ENCODE peak calls at places on chromosomes 1 and 21, in seven cellular contexts. Q, G, V, J, H, S and B are unnamed samples. For H3K27me3, the result is how much of the 10 kb centered on the place peaks cover.

GRCh38 chr1:28744184-28744583 is 7.4 kb downstream of the YTHDF2 start:
- DNase-seq in Q (no peak), G (no peak), V (no peak), J (no peak), H (no peak), S (no peak), B (no peak)

GRCh38 chr1:243253211-243253926 is 1.7 kb downstream of the CEP170 start:
- DNase-seq in Q (no peak), G (no peak), V (no peak), J (peak), H (peak), S (no peak), B (no peak)

GRCh38 chr1:176944606-176945005 is 219.9 kb downstream of the ASTN1 start:
- DNase-seq in Q (no peak), G (no peak), V (no peak), J (no peak), H (no peak), S (no peak), B (no peak)

GRCh38 chr1:234933475-234933874 is 195.2 kb downstream of the TOMM20 start:
- DNase-seq in Q (peak), G (peak), V (no peak), J (peak), H (no peak), S (peak), B (no peak)

GRCh38 chr1:37362990-37363389 is 111.4 kb upstream of the ZC3H12A start:
- DNase-seq in Q (no peak), G (no peak), V (no peak), J (no peak), H (no peak), S (no peak), B (no peak)

GRCh38 chr1:5099558-5099957 is 445.1 kb downstream of the AJAP1 start:
- DNase-seq in Q (no peak), G (peak), V (peak), J (no peak), H (no peak), S (no peak), B (no peak)

GRCh38 chr1:30700528-30701265 is 22.7 kb downstream of the MATN1 start:
- DNase-seq in Q (no peak), G (no peak), V (no peak), J (peak), H (peak), S (no peak), B (no peak)

GRCh38 chr21:41761211-41762181 is 5.4 kb downstream of the RIPK4 start:
- DNase-seq in Q (no peak), G (peak), V (peak), J (no peak), H (peak), S (no peak), B (no peak)

GRCh38 chr1:234730542-234731370 is 120.8 kb upstream of the IRF2BP2 start:
- DNase-seq in Q (no peak), G (no peak), V (no peak), J (no peak), H (no peak), S (peak), B (no peak)

GRCh38 chr1:4655674-4656532 is 1.5 kb downstream of the AJAP1 start:
- DNase-seq in Q (no peak), G (no peak), V (peak), J (no peak), H (no peak), S (no peak), B (peak)

GRCh38 chr1:11833497-11833896 is 14.1 kb downstream of the NPPA start:
- DNase-seq in Q (no peak), G (no peak), V (no peak), J (no peak), H (no peak), S (no peak), B (no peak)

GRCh38 chr1:154741747-154742495 is 128.2 kb downstream of the KCNN3 start:
- DNase-seq in Q (no peak), G (no peak), V (no peak), J (no peak), H (no peak), S (no peak), B (no peak)

GRCh38 chr1:118082984-118083383 is 102.0 kb downstream of the SPAG17 start:
- DNase-seq in Q (no peak), G (no peak), V (no peak), J (no peak), H (no peak), S (no peak), B (no peak)

GRCh38 chr1:170927955-170928850 is 7.1 kb upstream of the MROH9 start:
- DNase-seq in Q (no peak), G (no peak), V (peak), J (no peak), H (no peak), S (no peak), B (no peak)

GRCh38 chr1:8374356-8374755 is 56.4 kb downstream of the SLC45A1 start:
- DNase-seq in Q (no peak), G (no peak), V (peak), J (no peak), H (no peak), S (no peak), B (no peak)

GRCh38 chr1:173532237-173532636 is 55.1 kb downstream of the PRDX6 start:
- DNase-seq in Q (no peak), G (no peak), V (no peak), J (no peak), H (no peak), S (no peak), B (no peak)

GRCh38 chr21:34029724-34030528 is 43.5 kb upstream of the MRPS6 start:
- DNase-seq in Q (no peak), G (peak), V (peak), J (peak), H (no peak), S (no peak), B (peak)

GRCh38 chr1:50930965-50931737 is 28.9 kb downstream of the FAF1 start:
- DNase-seq in Q (no peak), G (no peak), V (no peak), J (peak), H (peak), S (no peak), B (no peak)

DNA sequence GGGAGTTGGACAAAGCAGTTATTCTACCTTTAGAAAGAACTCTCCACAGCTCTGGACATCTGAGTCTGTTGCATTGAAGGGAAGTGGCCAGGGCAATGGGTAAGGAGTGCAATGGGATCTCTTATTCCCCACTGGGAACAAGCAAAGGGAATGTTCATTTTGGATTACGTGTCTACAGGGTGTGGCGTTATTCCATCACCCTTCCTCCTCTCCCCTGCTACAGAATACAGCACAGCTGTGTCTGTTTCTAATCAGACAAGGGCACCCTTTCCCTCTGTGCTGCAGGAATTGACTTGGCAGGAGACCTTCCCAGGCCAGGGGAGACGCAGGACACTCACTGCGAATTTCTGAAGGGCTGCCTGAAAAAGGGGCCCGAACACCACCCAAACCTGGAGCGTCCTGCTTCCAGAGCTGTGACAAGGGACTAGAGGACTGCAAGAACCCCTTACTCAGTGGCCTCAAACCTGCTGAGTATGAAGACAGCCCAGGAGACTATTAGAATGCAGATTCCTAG is 163.6 kb upstream of the RAB4A start:
- DNase-seq in Q (peak), G (no peak), V (no peak), J (no peak), H (no peak), S (no peak), B (no peak)
- H3K4me3 ChIP-seq in Q (no peak), G (no peak), V (no peak), J (no peak), H (no peak), S (no peak), B (no peak)

GRCh38 chr1:34906756-34907155 is 22.7 kb downstream of the DLGAP3 start:
- DNase-seq in Q (no peak), G (no peak), V (no peak), J (no peak), H (no peak), S (no peak), B (no peak)

GRCh38 chr1:34907487-34908090 is 21.9 kb downstream of the DLGAP3 start:
- DNase-seq in Q (no peak), G (no peak), V (no peak), J (no peak), H (no peak), S (no peak), B (no peak)

GRCh38 chr1:34910425-34910824 is 19.0 kb downstream of the DLGAP3 start:
- DNase-seq in Q (no peak), G (no peak), V (no peak), J (no peak), H (no peak), S (no peak), B (no peak)

GRCh38 chr1:34906225-34906624 is 23.2 kb downstream of the DLGAP3 start:
- DNase-seq in Q (no peak), G (no peak), V (no peak), J (no peak), H (no peak), S (no peak), B (no peak)

DNA sequence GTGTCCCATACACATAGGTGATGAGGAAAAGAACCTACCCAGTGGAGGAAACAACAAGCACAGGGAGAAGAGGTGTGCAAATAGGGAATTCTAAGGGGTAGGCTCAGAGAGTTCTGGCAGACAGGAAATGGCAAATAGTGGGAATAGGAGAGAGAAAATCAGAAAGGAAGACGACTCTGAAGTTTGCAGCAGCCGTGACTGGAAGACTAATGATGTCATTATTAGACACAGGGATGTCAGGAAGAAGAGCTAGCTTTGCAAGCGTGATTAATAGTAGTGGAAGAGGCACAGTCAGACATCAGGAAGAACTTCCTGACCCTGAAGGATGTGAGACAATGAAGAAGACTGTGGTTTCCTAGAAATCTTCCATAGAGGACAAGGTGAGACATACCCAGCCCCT is 21.1 kb downstream of the DLGAP3 start:
- DNase-seq in Q (no peak), G (no peak), V (no peak), J (no peak), H (no peak), S (no peak), B (no peak)
- H3K27me3 ChIP-seq in Q (under half), G (under half), V (under half), J (under half), H (under half), S (under half), B (under half)

DNA sequence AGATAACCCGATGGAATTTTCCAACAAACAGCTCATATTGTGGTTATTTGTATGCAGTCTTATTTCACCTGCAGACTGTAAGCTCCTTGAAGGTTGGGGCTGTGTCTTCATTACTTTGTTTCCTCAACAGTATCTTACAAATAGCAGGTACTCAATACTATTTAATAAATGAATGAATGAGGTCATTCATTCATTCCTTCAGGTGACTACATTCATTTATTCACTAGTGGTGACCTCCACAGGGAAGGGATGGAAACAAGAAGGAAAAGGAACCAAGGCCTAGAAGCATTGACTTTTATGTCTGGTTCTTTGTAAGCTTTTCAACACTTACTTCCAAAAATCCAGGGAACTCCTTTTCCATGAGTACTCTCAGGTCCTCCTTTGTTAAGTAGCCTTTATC is 7.9 kb downstream of the S100A10 start:
- DNase-seq in Q (no peak), G (no peak), V (no peak), J (no peak), H (no peak), S (no peak), B (no peak)
- H3K27ac ChIP-seq in Q (no peak), G (no peak), V (no peak), J (no peak), H (peak), S (no peak), B (peak)

GRCh38 chr21:46552865-46553379 is 52.0 kb downstream of the S100B start:
- DNase-seq in Q (no peak), G (peak), V (no peak), J (no peak), H (no peak), S (no peak), B (no peak)
- H3K4me3 ChIP-seq in Q (no peak), G (no peak), V (no peak), J (no peak), H (no peak), S (peak), B (no peak)

DNA sequence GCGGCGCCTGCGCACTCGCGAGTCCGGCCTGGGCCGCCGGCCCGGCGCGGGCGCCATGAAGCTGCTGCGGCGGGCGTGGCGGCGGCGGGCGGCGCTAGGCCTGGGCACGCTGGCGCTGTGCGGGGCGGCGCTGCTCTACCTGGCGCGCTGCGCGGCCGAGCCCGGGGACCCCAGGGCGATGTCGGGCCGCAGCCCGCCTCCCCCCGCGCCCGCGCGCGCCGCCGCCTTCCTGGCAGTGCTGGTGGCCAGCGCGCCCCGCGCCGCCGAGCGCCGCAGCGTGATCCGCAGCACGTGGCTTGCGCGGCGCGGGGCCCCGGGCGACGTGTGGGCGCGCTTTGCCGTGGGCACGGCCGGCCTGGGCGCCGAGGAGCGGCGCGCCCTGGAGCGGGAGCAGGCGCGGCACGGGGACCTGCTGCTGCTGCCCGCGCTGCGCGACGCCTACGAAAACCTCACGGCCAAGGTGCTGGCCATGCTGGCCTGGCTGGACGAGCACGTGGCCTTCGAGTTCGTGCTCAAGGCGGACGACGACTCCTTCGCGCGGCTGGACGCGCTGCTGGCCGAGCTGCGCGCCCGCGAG is at the start of gene B3GALT6:
- DNase-seq in Q (no peak), G (no peak), V (no peak), J (peak), H (no peak), S (no peak), B (no peak)
- H3K27me3 ChIP-seq in Q (under half), G (under half), V (under half), J (under half), H (under half), S (under half), B (under half)

GRCh38 chr1:44154049-44154448 is 12.6 kb upstream of the KLF18 start:
- DNase-seq in Q (no peak), G (no peak), V (no peak), J (no peak), H (no peak), S (no peak), B (no peak)

GRCh38 chr1:44154665-44155064 is 13.2 kb upstream of the KLF18 start:
- DNase-seq in Q (no peak), G (no peak), V (no peak), J (no peak), H (no peak), S (no peak), B (no peak)

GRCh38 chr1:44157903-44158302 is 16.5 kb upstream of the KLF18 start:
- DNase-seq in Q (no peak), G (no peak), V (no peak), J (no peak), H (no peak), S (no peak), B (no peak)

GRCh38 chr1:44161546-44161945 is 20.1 kb upstream of the KLF18 start:
- DNase-seq in Q (no peak), G (no peak), V (no peak), J (no peak), H (no peak), S (no peak), B (no peak)

GRCh38 chr1:44158871-44159270 is 17.4 kb upstream of the KLF18 start:
- DNase-seq in Q (no peak), G (no peak), V (no peak), J (no peak), H (no peak), S (no peak), B (no peak)
- H3K27ac ChIP-seq in Q (no peak), G (no peak), V (no peak), J (no peak), H (no peak), S (no peak), B (no peak)

GRCh38 chr1:110420023-110420662 is 12.6 kb upstream of the LAMTOR5 start:
- DNase-seq in Q (no peak), G (no peak), V (no peak), J (no peak), H (no peak), S (no peak), B (no peak)
- H3K4me3 ChIP-seq in Q (no peak), G (no peak), V (no peak), J (no peak), H (no peak), S (no peak), B (no peak)